ENCODE peak calls at places on chromosome 18, in seven cellular contexts. One of them, this sample, is unnamed. For H3K27me3 and H3K36me3, the result is how much of the 10 kb centered on the place peaks cover.

GRCh38 chr18:63575680-63576079 is 11.5 kb upstream of the SERPINB13 start:
- DNase-seq in Peyer's patch: no peak
- DNase-seq in spleen: no peak
- DNase-seq in cardiac muscle cell: no peak
- DNase-seq in tibial nerve: no peak
- DNase-seq in CD8-positive, alpha-beta memory T cell: no peak
- DNase-seq in brain microvascular endothelial cell: no peak
- DNase-seq in this sample: no peak

GRCh38 chr18:32439802-32440201 is 30.9 kb downstream of the GAREM1 start:
- DNase-seq in spleen: no peak
- DNase-seq in CD8-positive, alpha-beta memory T cell: no peak
- DNase-seq in cardiac muscle cell: no peak
- DNase-seq in Peyer's patch: no peak
- DNase-seq in brain microvascular endothelial cell: no peak
- DNase-seq in tibial nerve: no peak
- DNase-seq in this sample: peak

GRCh38 chr18:37987901-37988300 is 422.3 kb upstream of the CELF4 start:
- DNase-seq in brain microvascular endothelial cell: no peak
- DNase-seq in Peyer's patch: no peak
- DNase-seq in tibial nerve: no peak
- DNase-seq in cardiac muscle cell: no peak
- DNase-seq in spleen: no peak
- DNase-seq in CD8-positive, alpha-beta memory T cell: no peak
- DNase-seq in this sample: no peak

GRCh38 chr18:13629841-13630747 is 96.3 kb downstream of the FAM210A start:
- DNase-seq in spleen: no peak
- DNase-seq in tibial nerve: no peak
- DNase-seq in cardiac muscle cell: peak
- DNase-seq in brain microvascular endothelial cell: peak
- DNase-seq in Peyer's patch: peak
- DNase-seq in CD8-positive, alpha-beta memory T cell: peak
- DNase-seq in this sample: peak

GRCh38 chr18:69817335-69817935 is 130.2 kb downstream of the CD226 start:
- DNase-seq in Peyer's patch: no peak
- DNase-seq in brain microvascular endothelial cell: peak
- DNase-seq in tibial nerve: no peak
- DNase-seq in CD8-positive, alpha-beta memory T cell: no peak
- DNase-seq in cardiac muscle cell: no peak
- DNase-seq in spleen: no peak
- DNase-seq in this sample: no peak

GRCh38 chr18:13159579-13159978 is 59.0 kb upstream of the LDLRAD4 start:
- DNase-seq in cardiac muscle cell: peak
- DNase-seq in CD8-positive, alpha-beta memory T cell: no peak
- DNase-seq in brain microvascular endothelial cell: peak
- DNase-seq in Peyer's patch: no peak
- DNase-seq in tibial nerve: no peak
- DNase-seq in spleen: no peak
- DNase-seq in this sample: peak

GRCh38 chr18:74489631-74490030 is 6.5 kb upstream of the CNDP2 start:
- DNase-seq in Peyer's patch: no peak
- DNase-seq in tibial nerve: no peak
- DNase-seq in cardiac muscle cell: no peak
- DNase-seq in CD8-positive, alpha-beta memory T cell: no peak
- DNase-seq in brain microvascular endothelial cell: peak
- DNase-seq in spleen: no peak
- DNase-seq in this sample: no peak

GRCh38 chr18:78309307-78309706 is 670.3 kb upstream of the SALL3 start:
- DNase-seq in brain microvascular endothelial cell: no peak
- DNase-seq in cardiac muscle cell: no peak
- DNase-seq in spleen: no peak
- DNase-seq in tibial nerve: no peak
- DNase-seq in CD8-positive, alpha-beta memory T cell: no peak
- DNase-seq in Peyer's patch: no peak
- DNase-seq in this sample: peak

GRCh38 chr18:75554644-75555043 is 127.1 kb upstream of the SMIM21 start:
- DNase-seq in CD8-positive, alpha-beta memory T cell: no peak
- DNase-seq in tibial nerve: no peak
- DNase-seq in Peyer's patch: no peak
- DNase-seq in brain microvascular endothelial cell: no peak
- DNase-seq in spleen: no peak
- DNase-seq in cardiac muscle cell: no peak
- DNase-seq in this sample: no peak

GRCh38 chr18:13657974-13658373 is 68.4 kb downstream of the FAM210A start:
- DNase-seq in spleen: no peak
- DNase-seq in cardiac muscle cell: peak
- DNase-seq in CD8-positive, alpha-beta memory T cell: no peak
- DNase-seq in Peyer's patch: no peak
- DNase-seq in brain microvascular endothelial cell: no peak
- DNase-seq in tibial nerve: no peak
- DNase-seq in this sample: no peak

GRCh38 chr18:2914185-2914584 is 67.4 kb downstream of the EMILIN2 start:
- DNase-seq in brain microvascular endothelial cell: no peak
- DNase-seq in CD8-positive, alpha-beta memory T cell: no peak
- DNase-seq in cardiac muscle cell: peak
- DNase-seq in spleen: no peak
- DNase-seq in tibial nerve: peak
- DNase-seq in Peyer's patch: no peak
- DNase-seq in this sample: peak

GRCh38 chr18:40243592-40243991 is 1711.4 kb upstream of the PIK3C3 start:
- DNase-seq in CD8-positive, alpha-beta memory T cell: no peak
- DNase-seq in spleen: no peak
- DNase-seq in Peyer's patch: no peak
- DNase-seq in brain microvascular endothelial cell: no peak
- DNase-seq in tibial nerve: no peak
- DNase-seq in cardiac muscle cell: no peak
- DNase-seq in this sample: no peak

GRCh38 chr18:68735498-68736343 is 20.8 kb upstream of the TMX3 start:
- DNase-seq in tibial nerve: no peak
- DNase-seq in spleen: no peak
- DNase-seq in cardiac muscle cell: peak
- DNase-seq in Peyer's patch: no peak
- DNase-seq in CD8-positive, alpha-beta memory T cell: no peak
- DNase-seq in brain microvascular endothelial cell: peak
- DNase-seq in this sample: peak

GRCh38 chr18:75226301-75226955 is 15.8 kb downstream of the TSHZ1 start:
- DNase-seq in cardiac muscle cell: peak
- DNase-seq in brain microvascular endothelial cell: no peak
- DNase-seq in tibial nerve: no peak
- DNase-seq in spleen: peak
- DNase-seq in CD8-positive, alpha-beta memory T cell: no peak
- DNase-seq in Peyer's patch: no peak
- DNase-seq in this sample: no peak

GRCh38 chr18:53947092-53947640 is 277.3 kb downstream of the MBD2 start:
- DNase-seq in Peyer's patch: no peak
- DNase-seq in cardiac muscle cell: no peak
- DNase-seq in spleen: no peak
- DNase-seq in CD8-positive, alpha-beta memory T cell: no peak
- DNase-seq in tibial nerve: no peak
- DNase-seq in brain microvascular endothelial cell: no peak
- DNase-seq in this sample: no peak

GRCh38 chr18:23495723-23496440 is 7.4 kb upstream of the RMC1 start:
- DNase-seq in cardiac muscle cell: no peak
- DNase-seq in brain microvascular endothelial cell: no peak
- DNase-seq in spleen: no peak
- DNase-seq in CD8-positive, alpha-beta memory T cell: no peak
- DNase-seq in tibial nerve: no peak
- DNase-seq in Peyer's patch: no peak
- DNase-seq in this sample: no peak

GRCh38 chr18:22563098-22563707 is 145.5 kb upstream of the CTAGE1 start:
- DNase-seq in tibial nerve: no peak
- DNase-seq in cardiac muscle cell: peak
- DNase-seq in spleen: no peak
- DNase-seq in Peyer's patch: no peak
- DNase-seq in brain microvascular endothelial cell: peak
- DNase-seq in CD8-positive, alpha-beta memory T cell: peak
- DNase-seq in this sample: peak

GRCh38 chr18:21777814-21778213 is 37.2 kb downstream of the MIB1 start:
- DNase-seq in spleen: no peak
- DNase-seq in Peyer's patch: no peak
- DNase-seq in brain microvascular endothelial cell: no peak
- DNase-seq in tibial nerve: no peak
- DNase-seq in CD8-positive, alpha-beta memory T cell: no peak
- DNase-seq in cardiac muscle cell: no peak
- DNase-seq in this sample: no peak

DNA sequence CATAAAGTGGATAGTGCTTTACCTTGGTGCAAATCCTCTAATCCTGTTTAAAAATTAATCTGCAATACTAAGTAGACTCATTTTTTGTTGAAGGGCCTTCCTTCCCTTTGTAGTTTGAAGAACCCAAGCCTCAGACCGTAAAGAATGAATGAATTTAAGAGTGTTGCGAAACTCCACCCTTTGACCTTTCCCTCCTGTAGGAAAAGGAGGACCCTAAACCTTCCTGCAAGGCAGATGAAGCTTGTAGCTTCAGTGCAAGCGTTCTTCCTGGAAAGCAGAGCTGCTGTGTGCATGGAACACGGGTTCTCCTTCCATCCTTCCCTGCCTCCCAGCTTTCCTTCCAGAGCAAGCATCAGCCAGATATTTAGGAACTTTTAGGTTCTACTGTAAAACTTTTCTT is 1.7 kb downstream of the IMPA2 start:
- DNase-seq in cardiac muscle cell: no peak
- DNase-seq in brain microvascular endothelial cell: no peak
- DNase-seq in spleen: no peak
- DNase-seq in CD8-positive, alpha-beta memory T cell: no peak
- DNase-seq in Peyer's patch: no peak
- DNase-seq in tibial nerve: no peak
- DNase-seq in this sample: peak
- H3K4me3 ChIP-seq in cardiac muscle cell: no peak
- H3K4me3 ChIP-seq in brain microvascular endothelial cell: no peak
- H3K4me3 ChIP-seq in spleen: no peak
- H3K4me3 ChIP-seq in CD8-positive, alpha-beta memory T cell: no peak
- H3K4me3 ChIP-seq in Peyer's patch: peak
- H3K4me3 ChIP-seq in tibial nerve: no peak
- H3K4me3 ChIP-seq in this sample: peak

DNA sequence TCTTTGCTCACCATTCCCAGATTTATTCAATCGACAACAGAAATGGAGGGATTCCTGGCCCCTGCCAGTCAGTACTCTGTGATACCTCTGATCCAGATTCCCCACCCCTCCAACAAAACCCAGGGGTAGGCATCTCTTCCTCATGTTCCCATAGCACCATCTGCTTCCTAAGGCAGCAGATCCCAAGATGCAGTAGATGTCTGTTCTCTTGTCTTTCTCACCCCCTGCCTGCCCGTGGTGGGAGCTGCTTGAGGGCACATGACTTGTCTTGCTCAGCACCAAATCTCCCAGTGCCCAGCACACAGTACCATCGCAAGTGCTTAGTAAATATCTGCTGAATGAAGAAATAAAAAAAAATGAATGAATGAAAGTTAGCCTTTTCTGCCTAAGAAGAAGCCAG is 98.2 kb downstream of the ZBTB7C start:
- DNase-seq in Peyer's patch: no peak
- DNase-seq in brain microvascular endothelial cell: no peak
- DNase-seq in cardiac muscle cell: no peak
- DNase-seq in CD8-positive, alpha-beta memory T cell: no peak
- DNase-seq in tibial nerve: no peak
- DNase-seq in spleen: no peak
- DNase-seq in this sample: no peak
- H3K27me3 ChIP-seq in Peyer's patch: under half
- H3K27me3 ChIP-seq in brain microvascular endothelial cell: under half
- H3K27me3 ChIP-seq in cardiac muscle cell: under half
- H3K27me3 ChIP-seq in CD8-positive, alpha-beta memory T cell: under half
- H3K27me3 ChIP-seq in tibial nerve: under half
- H3K27me3 ChIP-seq in spleen: under half
- H3K27me3 ChIP-seq in this sample: under half

DNA sequence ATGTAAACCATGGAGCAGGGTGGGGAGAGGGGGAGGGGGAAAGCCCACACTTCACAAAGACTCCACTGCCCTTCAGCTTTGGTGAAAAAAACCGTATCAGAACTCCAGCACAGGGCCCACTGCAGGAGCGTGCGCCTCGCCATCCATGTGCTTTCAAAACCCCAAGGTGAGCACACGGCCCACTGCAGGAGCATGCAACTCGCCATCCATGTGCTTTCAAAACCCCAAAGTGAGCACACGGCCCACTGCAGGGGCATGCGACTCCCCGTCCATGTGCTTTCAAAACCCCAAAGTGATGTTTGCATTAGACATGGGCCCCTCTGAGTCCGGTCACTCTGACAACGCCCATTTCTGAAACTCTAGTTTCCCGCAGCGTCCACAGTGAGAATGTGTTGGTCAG is 7.8 kb downstream of the TXNL4A start:
- DNase-seq in tibial nerve: no peak
- DNase-seq in CD8-positive, alpha-beta memory T cell: no peak
- DNase-seq in cardiac muscle cell: no peak
- DNase-seq in brain microvascular endothelial cell: no peak
- DNase-seq in spleen: no peak
- DNase-seq in Peyer's patch: no peak
- DNase-seq in this sample: no peak
- H3K36me3 ChIP-seq in tibial nerve: under half
- H3K36me3 ChIP-seq in CD8-positive, alpha-beta memory T cell: under half
- H3K36me3 ChIP-seq in cardiac muscle cell: under half
- H3K36me3 ChIP-seq in brain microvascular endothelial cell: under half
- H3K36me3 ChIP-seq in spleen: under half
- H3K36me3 ChIP-seq in Peyer's patch: under half
- H3K36me3 ChIP-seq in this sample: under half

GRCh38 chr18:34707670-34708069 is 2.4 kb upstream of the DTNA start:
- DNase-seq in cardiac muscle cell: peak
- DNase-seq in spleen: no peak
- DNase-seq in CD8-positive, alpha-beta memory T cell: no peak
- DNase-seq in Peyer's patch: no peak
- DNase-seq in tibial nerve: no peak
- DNase-seq in brain microvascular endothelial cell: peak
- DNase-seq in this sample: no peak
- H3K4me3 ChIP-seq in cardiac muscle cell: no peak
- H3K4me3 ChIP-seq in spleen: no peak
- H3K4me3 ChIP-seq in CD8-positive, alpha-beta memory T cell: no peak
- H3K4me3 ChIP-seq in Peyer's patch: no peak
- H3K4me3 ChIP-seq in tibial nerve: no peak
- H3K4me3 ChIP-seq in brain microvascular endothelial cell: no peak
- H3K4me3 ChIP-seq in this sample: no peak